ENCODE peak calls at places on chromosomes 5 and 9, in eight cellular contexts. X is endothelial cell, G is natural killer cell, V is dorsolateral prefrontal cortex, P is cardiac fibroblast, T is RWPE1, J is BE2C, A is psoas muscle. H is an unnamed sample.

GRCh38 chr9:78366827-78367226 is 69.9 kb downstream of the PSAT1 start:
- DNase-seq in T (no peak), P (no peak), V (no peak), J (no peak), X (no peak), G (no peak), A (no peak), H (no peak)

GRCh38 chr5:133254803-133255202 is 203.0 kb downstream of the HSPA4 start:
- DNase-seq in X (no peak), A (no peak), J (no peak), V (no peak), P (no peak), T (no peak), G (no peak), H (no peak)

GRCh38 chr9:35727676-35728040 is 4.3 kb downstream of the TLN1 start:
- DNase-seq in T (no peak), J (no peak), G (no peak), A (no peak), P (no peak), V (no peak), X (no peak), H (no peak)

GRCh38 chr5:13987843-13988464 is 43.5 kb upstream of the DNAH5 start:
- DNase-seq in X (peak), V (no peak), A (no peak), G (no peak), J (peak), T (peak), P (peak), H (peak)

GRCh38 chr9:93585259-93585658 is 8.9 kb downstream of the PHF2 start:
- DNase-seq in X (no peak), T (no peak), A (no peak), G (no peak), J (no peak), P (no peak), V (no peak), H (no peak)

GRCh38 chr5:67971223-67971830 is 244.2 kb upstream of the PIK3R1 start:
- DNase-seq in V (no peak), G (no peak), A (peak), T (peak), J (no peak), X (no peak), P (peak), H (no peak)

GRCh38 chr5:61330341-61330878 is 1.6 kb upstream of the ZSWIM6 start:
- DNase-seq in T (peak), G (no peak), A (peak), V (no peak), P (peak), X (peak), J (no peak), H (no peak)

GRCh38 chr9:128684065-128684324 is 5.0 kb upstream of the SET start:
- DNase-seq in V (no peak), T (no peak), J (no peak), X (no peak), A (no peak), G (no peak), P (no peak), H (no peak)

GRCh38 chr5:122933926-122934325 is 88.5 kb downstream of the SNX24 start:
- DNase-seq in T (no peak), G (no peak), P (no peak), J (no peak), A (no peak), X (no peak), V (no peak), H (no peak)

GRCh38 chr5:96595300-96596090 is 66.7 kb upstream of the CAST start:
- DNase-seq in A (no peak), J (peak), G (no peak), T (peak), P (peak), X (no peak), V (no peak), H (peak)

GRCh38 chr5:59597690-59598546 is 295.6 kb downstream of the PDE4D start:
- DNase-seq in X (no peak), A (no peak), P (no peak), J (no peak), V (no peak), G (no peak), T (no peak), H (no peak)

GRCh38 chr5:103374473-103374963 is 116.0 kb downstream of the MACIR start:
- DNase-seq in A (no peak), G (no peak), V (no peak), T (no peak), X (no peak), J (no peak), P (no peak), H (no peak)

GRCh38 chr5:123170816-123171345 is 81.8 kb downstream of the PRDM6 start:
- DNase-seq in G (no peak), P (no peak), T (peak), A (no peak), J (no peak), X (no peak), V (no peak), H (no peak)

GRCh38 chr9:34328500-34328982 is 527 bp downstream of the KIF24 start:
- DNase-seq in X (no peak), A (no peak), T (peak), V (no peak), P (no peak), G (no peak), J (no peak), H (no peak)

GRCh38 chr9:93884808-93885207 is 70.3 kb downstream of the BARX1 start:
- DNase-seq in J (no peak), G (no peak), V (no peak), X (no peak), A (no peak), T (no peak), P (no peak), H (no peak)

GRCh38 chr9:124045076-124045829 is 33.7 kb downstream of the LHX2 start:
- DNase-seq in G (no peak), V (no peak), P (peak), X (peak), A (peak), T (peak), J (peak), H (no peak)

GRCh38 chr9:90927496-90927895 is 125.9 kb downstream of the SYK start:
- DNase-seq in V (no peak), P (no peak), X (no peak), G (no peak), T (no peak), J (no peak), A (no peak), H (no peak)

GRCh38 chr9:37290366-37290765 is 132.1 kb upstream of the GRHPR start:
- DNase-seq in T (no peak), J (no peak), P (no peak), V (no peak), X (no peak), A (no peak), G (no peak), H (no peak)

GRCh38 chr5:134247825-134248224 is 22.0 kb upstream of the PPP2CA start:
- DNase-seq in A (no peak), X (no peak), T (no peak), P (no peak), J (no peak), V (no peak), G (no peak), H (no peak)

GRCh38 chr5:145509336-145510150 is 325.6 kb downstream of the PRELID2 start:
- DNase-seq in X (no peak), A (no peak), G (no peak), P (peak), V (no peak), T (no peak), J (no peak), H (no peak)

GRCh38 chr5:178221203-178221771 is 11.3 kb downstream of the PHYKPL start:
- DNase-seq in P (no peak), X (no peak), J (no peak), V (no peak), A (no peak), T (no peak), G (no peak), H (no peak)

GRCh38 chr9:126615251-126615790 is 1.6 kb downstream of the LMX1B start:
- DNase-seq in T (no peak), P (no peak), A (peak), X (peak), J (no peak), V (no peak), G (no peak), H (no peak)

GRCh38 chr9:88197016-88197415 is 58.7 kb upstream of the SPATA31C2 start:
- DNase-seq in J (no peak), X (no peak), P (peak), T (peak), V (no peak), A (no peak), G (no peak), H (no peak)

GRCh38 chr9:130137870-130138653 is 34.1 kb upstream of the NCS1 start:
- DNase-seq in A (peak), G (no peak), T (peak), V (no peak), X (no peak), J (no peak), P (peak), H (no peak)

GRCh38 chr9:24582363-24583126 is 36.8 kb upstream of the IZUMO3 start:
- DNase-seq in A (no peak), J (no peak), G (no peak), P (no peak), X (no peak), T (no peak), V (no peak), H (no peak)

GRCh38 chr9:2570615-2571479 is 50.7 kb upstream of the VLDLR start:
- DNase-seq in X (no peak), T (no peak), J (peak), A (peak), V (no peak), P (peak), G (peak), H (peak)

GRCh38 chr5:139971202-139971725 is 71.8 kb downstream of the NRG2 start:
- DNase-seq in V (no peak), P (no peak), A (no peak), G (no peak), J (no peak), X (no peak), T (no peak), H (no peak)

GRCh38 chr5:119515192-119515591 is 62.9 kb downstream of the HSD17B4 start:
- DNase-seq in X (no peak), J (no peak), G (no peak), A (no peak), T (no peak), V (no peak), P (peak), H (no peak)

GRCh38 chr5:171492781-171493180 is 73.3 kb downstream of the FGF18 start:
- DNase-seq in G (no peak), X (no peak), P (no peak), A (no peak), T (peak), J (peak), V (no peak), H (no peak)
- TF ChIP-seq CTCF in G (no peak), X (no peak), P (no peak), A (no peak), T (no peak), J (no peak), V (no peak), H (no peak)

GRCh38 chr5:161530700-161531099 is 15.8 kb downstream of the GABRB2 start:
- DNase-seq in X (no peak), J (no peak), A (no peak), P (no peak), T (no peak), V (no peak), G (no peak), H (no peak)

DNA sequence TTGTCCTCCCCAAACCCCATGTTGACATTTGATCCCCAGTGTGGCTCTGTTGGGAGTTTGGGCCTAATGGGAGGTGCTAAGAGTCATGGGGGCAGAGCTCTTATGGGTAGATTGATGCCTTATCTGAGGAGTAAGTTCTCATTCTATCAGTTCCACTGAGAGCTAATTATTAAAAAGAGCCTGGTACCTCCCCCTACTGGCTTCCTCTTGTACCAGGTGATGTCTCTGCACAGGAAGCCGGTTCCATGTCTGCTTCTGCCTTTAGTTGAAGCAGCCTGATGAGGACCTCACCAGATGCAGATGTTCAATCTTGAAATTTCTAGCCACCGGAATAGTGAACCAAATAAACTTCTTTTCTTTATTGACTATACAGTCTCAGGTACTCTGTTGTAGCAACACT is 10.8 kb downstream of the GABRB2 start:
- DNase-seq in V (no peak), P (no peak), T (no peak), G (no peak), J (no peak), X (no peak), A (no peak), H (no peak)
- TF ChIP-seq CTCF in V (no peak), P (no peak), T (no peak), G (no peak), J (peak), X (no peak), A (no peak), H (no peak)

DNA sequence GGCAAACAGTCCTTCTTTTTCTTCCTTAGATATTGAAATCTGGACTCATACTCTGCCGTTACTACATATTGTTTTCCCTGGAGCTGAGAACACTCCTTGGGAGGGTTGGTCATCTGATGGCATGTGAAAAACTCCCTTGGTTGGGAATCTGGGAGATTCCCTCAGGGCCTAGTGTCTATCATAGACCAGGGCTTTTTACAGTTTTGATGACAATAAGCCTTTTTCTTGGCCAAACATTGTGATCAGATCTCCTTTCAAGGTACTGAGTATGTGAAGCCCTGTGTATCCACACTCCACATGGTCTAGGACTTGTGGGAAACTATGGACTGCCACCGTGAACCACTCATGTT is 32.9 kb downstream of the TMEM252 start:
- DNase-seq in X (no peak), J (no peak), A (no peak), V (no peak), P (no peak), T (no peak), G (no peak), H (no peak)
- TF ChIP-seq CTCF in X (no peak), J (no peak), A (no peak), V (no peak), P (no peak), T (peak), G (peak), H (no peak)

GRCh38 chr9:14525840-14526239 is 167.4 kb downstream of the ZDHHC21 start:
- DNase-seq in J (no peak), G (no peak), T (no peak), P (no peak), V (no peak), X (no peak), A (no peak), H (no peak)
- TF ChIP-seq CTCF in J (no peak), G (no peak), T (no peak), P (no peak), V (no peak), X (no peak), A (no peak), H (no peak)

GRCh38 chr5:35345222-35345621 is 114.9 kb upstream of the PRLR start:
- DNase-seq in P (no peak), A (no peak), V (no peak), J (no peak), G (no peak), T (no peak), X (no peak), H (no peak)
- TF ChIP-seq CTCF in P (no peak), A (no peak), V (no peak), J (no peak), G (no peak), T (peak), X (no peak), H (no peak)

GRCh38 chr5:88268414-88269184 is at the start of gene TMEM161B:
- DNase-seq in P (peak), G (peak), T (peak), J (peak), V (peak), A (peak), X (peak), H (peak)
- TF ChIP-seq CTCF in P (no peak), G (no peak), T (no peak), J (no peak), V (no peak), A (no peak), X (no peak), H (no peak)

GRCh38 chr9:69546265-69546664 is 125.9 kb downstream of the APBA1 start:
- DNase-seq in X (peak), G (no peak), P (peak), V (peak), J (peak), A (no peak), T (peak), H (peak)
- TF ChIP-seq CTCF in X (peak), G (no peak), P (peak), V (peak), J (peak), A (peak), T (no peak), H (peak)

GRCh38 chr5:131268758-131269370 is 5.0 kb downstream of the CDC42SE2 start:
- DNase-seq in X (no peak), P (peak), G (no peak), V (no peak), A (no peak), T (no peak), J (no peak), H (no peak)

GRCh38 chr5:131262953-131263541 is 806 bp upstream of the CDC42SE2 start:
- DNase-seq in V (no peak), J (no peak), G (no peak), A (no peak), P (peak), T (no peak), X (no peak), H (peak)

GRCh38 chr5:131264453-131265200 is 774 bp downstream of the CDC42SE2 start:
- DNase-seq in P (peak), J (peak), X (peak), A (peak), T (peak), G (peak), V (peak), H (peak)

GRCh38 chr5:131263648-131264452 is at the start of gene CDC42SE2:
- DNase-seq in T (peak), J (peak), V (peak), X (peak), A (peak), P (peak), G (peak), H (peak)

GRCh38 chr5:131265318-131265803 is 1.5 kb downstream of the CDC42SE2 start:
- DNase-seq in J (no peak), X (no peak), A (no peak), P (peak), G (no peak), V (no peak), T (peak), H (peak)
- TF ChIP-seq CTCF in J (peak), X (peak), A (peak), P (peak), G (peak), V (peak), T (peak), H (peak)